ENCODE peak calls at places on chromosomes 2 and 18, in four cellular contexts. One of them, this sample, is unnamed.
A peak's percentile ranks its signal among the peaks of the same experiment; 100 is the strongest.

GRCh38 chr18:45588831-45589558 is 26.3 kb upstream of the SLC14A2 start:
- DNase-seq in HEK293T: no peak
- DNase-seq in HepG2: no peak
- DNase-seq in GM12878: no peak
- DNase-seq in this sample: no peak

GRCh38 chr2:138395565-138396306 is 105.8 kb upstream of the SPOPL start:
- DNase-seq in HEK293T: no peak
- DNase-seq in HepG2: no peak
- DNase-seq in GM12878: no peak
- DNase-seq in this sample: no peak

GRCh38 chr18:46541626-46542189 is 115.3 kb downstream of the LOXHD1 start:
- DNase-seq in HEK293T: no peak
- DNase-seq in HepG2: no peak
- DNase-seq in GM12878: no peak
- DNase-seq in this sample: no peak

GRCh38 chr2:99593692-99594427 is 104.0 kb upstream of the REV1 start:
- DNase-seq in HEK293T: no peak
- DNase-seq in HepG2: no peak
- DNase-seq in GM12878: no peak
- DNase-seq in this sample: no peak

GRCh38 chr2:239910851-239911629 is 114.1 kb downstream of the NDUFA10 start:
- DNase-seq in HEK293T: no peak
- DNase-seq in HepG2: no peak
- DNase-seq in GM12878: no peak
- DNase-seq in this sample: no peak

GRCh38 chr18:48993586-48993985 is 42.8 kb upstream of the SMAD7 start:
- DNase-seq in HEK293T: no peak
- DNase-seq in HepG2: no peak
- DNase-seq in GM12878: no peak
- DNase-seq in this sample: no peak

GRCh38 chr2:157894694-157895450 is 18.7 kb upstream of the ACVR1 start:
- DNase-seq in HEK293T: peak; percentile 18
- DNase-seq in HepG2: no peak
- DNase-seq in GM12878: no peak
- DNase-seq in this sample: no peak

GRCh38 chr2:35510641-35511040 is 844.9 kb upstream of the CRIM1 start:
- DNase-seq in HEK293T: no peak
- DNase-seq in HepG2: no peak
- DNase-seq in GM12878: no peak
- DNase-seq in this sample: no peak

GRCh38 chr2:102708847-102709559 is 52.8 kb upstream of the TMEM182 start:
- DNase-seq in HEK293T: peak; percentile 12
- DNase-seq in HepG2: peak; percentile 80
- DNase-seq in GM12878: no peak
- DNase-seq in this sample: no peak

GRCh38 chr2:3495956-3496355 is 23.4 kb downstream of the ADI1 start:
- DNase-seq in HEK293T: no peak
- DNase-seq in HepG2: no peak
- DNase-seq in GM12878: no peak
- DNase-seq in this sample: no peak

GRCh38 chr2:46010925-46011490 is 286.2 kb upstream of the EPAS1 start:
- DNase-seq in HEK293T: peak; percentile 23
- DNase-seq in HepG2: peak; percentile 47
- DNase-seq in GM12878: no peak
- DNase-seq in this sample: no peak

GRCh38 chr2:220198911-220199310 is 571.5 kb downstream of the SLC4A3 start:
- DNase-seq in HEK293T: no peak
- DNase-seq in HepG2: no peak
- DNase-seq in GM12878: no peak
- DNase-seq in this sample: no peak

GRCh38 chr18:34947711-34948125 is 93.5 kb upstream of the MAPRE2 start:
- DNase-seq in HEK293T: no peak
- DNase-seq in HepG2: peak; percentile 66
- DNase-seq in GM12878: no peak
- DNase-seq in this sample: no peak

GRCh38 chr18:35605686-35606417 is 24.3 kb downstream of the GALNT1 start:
- DNase-seq in HEK293T: no peak
- DNase-seq in HepG2: no peak
- DNase-seq in GM12878: no peak
- DNase-seq in this sample: no peak

GRCh38 chr2:50769416-50769815 is 262.5 kb downstream of the NRXN1 start:
- DNase-seq in HEK293T: no peak
- DNase-seq in HepG2: no peak
- DNase-seq in GM12878: no peak
- DNase-seq in this sample: no peak

GRCh38 chr2:50529600-50530218 is 502.2 kb downstream of the NRXN1 start:
- DNase-seq in HEK293T: peak; percentile 36
- DNase-seq in HepG2: peak; percentile 48
- DNase-seq in GM12878: no peak
- DNase-seq in this sample: peak; percentile 32

GRCh38 chr2:159661286-159661685 is 44.9 kb upstream of the BAZ2B start:
- DNase-seq in HEK293T: no peak
- DNase-seq in HepG2: no peak
- DNase-seq in GM12878: no peak
- DNase-seq in this sample: no peak

GRCh38 chr2:74328573-74328972 is 14.6 kb downstream of the SLC4A5 start:
- DNase-seq in HEK293T: no peak
- DNase-seq in HepG2: no peak
- DNase-seq in GM12878: no peak
- DNase-seq in this sample: no peak

GRCh38 chr2:96157649-96158553 is 12.7 kb upstream of the DUSP2 start:
- DNase-seq in HEK293T: no peak
- DNase-seq in HepG2: no peak
- DNase-seq in GM12878: peak; percentile 76
- DNase-seq in this sample: peak; percentile 87

GRCh38 chr2:201631041-201631440 is 12.3 kb downstream of the TMEM237 start:
- DNase-seq in HEK293T: no peak
- DNase-seq in HepG2: no peak
- DNase-seq in GM12878: no peak
- DNase-seq in this sample: no peak

GRCh38 chr2:9975805-9976447 is 24.4 kb downstream of the GRHL1 start:
- DNase-seq in HEK293T: no peak
- DNase-seq in HepG2: no peak
- DNase-seq in GM12878: no peak
- DNase-seq in this sample: peak; percentile 58

GRCh38 chr2:207674266-207674774 is 37.1 kb upstream of the CCNYL1 start:
- DNase-seq in HEK293T: no peak
- DNase-seq in HepG2: no peak
- DNase-seq in GM12878: no peak
- DNase-seq in this sample: no peak

DNA sequence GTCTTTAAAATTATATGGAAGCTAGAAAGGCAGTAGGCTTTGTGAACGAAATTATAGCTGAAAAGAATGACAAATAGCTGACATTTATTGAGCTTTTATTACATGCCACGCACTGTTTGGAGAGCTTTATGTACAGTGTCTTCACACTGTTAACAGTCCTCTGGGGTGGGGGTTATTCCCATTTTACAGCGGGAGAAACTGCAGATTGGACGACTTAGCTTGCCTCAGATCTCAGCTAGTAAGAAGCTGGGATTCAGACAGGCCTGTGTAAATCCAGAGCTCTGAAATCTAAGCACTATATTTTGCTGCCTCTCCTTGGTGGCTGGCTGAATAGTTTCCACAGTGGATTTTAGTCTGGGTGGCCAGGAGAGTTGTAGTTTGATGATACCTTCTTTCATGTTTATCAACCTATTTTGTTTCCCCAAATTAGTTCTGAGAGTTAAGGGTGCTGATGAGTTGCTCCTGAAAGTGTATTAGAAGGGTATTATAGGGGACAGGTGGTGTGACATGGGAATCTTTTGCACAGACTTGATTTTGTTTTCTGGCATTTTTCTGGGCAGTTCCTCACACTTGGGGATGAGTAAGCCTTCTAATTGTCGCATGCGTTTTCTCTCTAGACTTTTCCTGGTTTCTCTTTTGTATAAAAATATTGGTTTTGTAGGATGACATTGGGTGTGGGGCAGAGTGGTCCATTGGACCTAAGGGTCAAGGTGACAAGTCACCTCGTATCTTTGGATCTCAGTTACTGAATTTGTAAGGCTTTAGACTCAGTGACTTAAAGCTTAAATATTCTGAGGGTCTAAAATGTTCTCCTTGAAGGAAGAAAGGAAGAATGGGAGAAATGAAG is 1.5 kb downstream of the ACSL3 start:
- DNase-seq in HEK293T: no peak
- DNase-seq in HepG2: no peak
- DNase-seq in GM12878: no peak
- DNase-seq in this sample: no peak
- TF ChIP-seq FOXK2 in HEK293T: no peak
- TF ChIP-seq FOXK2 in HepG2: no peak
- TF ChIP-seq FOXK2 in GM12878: no peak
- TF ChIP-seq FOXK2 in this sample: no peak

GRCh38 chr2:221346411-221346810 is 225.7 kb downstream of the EPHA4 start:
- DNase-seq in HEK293T: no peak
- DNase-seq in HepG2: no peak
- DNase-seq in GM12878: no peak
- DNase-seq in this sample: no peak
- TF ChIP-seq FOXK2 in HEK293T: no peak
- TF ChIP-seq FOXK2 in HepG2: no peak
- TF ChIP-seq FOXK2 in GM12878: no peak
- TF ChIP-seq FOXK2 in this sample: no peak

GRCh38 chr18:13234528-13234795 is 15.9 kb downstream of the LDLRAD4 start:
- DNase-seq in HEK293T: no peak
- DNase-seq in HepG2: no peak
- DNase-seq in GM12878: no peak
- DNase-seq in this sample: no peak

GRCh38 chr18:13235326-13235937 is 16.9 kb downstream of the LDLRAD4 start:
- DNase-seq in HEK293T: no peak
- DNase-seq in HepG2: no peak
- DNase-seq in GM12878: no peak
- DNase-seq in this sample: no peak

GRCh38 chr18:13237073-13237472 is 18.5 kb downstream of the LDLRAD4 start:
- DNase-seq in HEK293T: no peak
- DNase-seq in HepG2: no peak
- DNase-seq in GM12878: no peak
- DNase-seq in this sample: no peak

GRCh38 chr18:13236411-13236810 is 17.9 kb downstream of the LDLRAD4 start:
- DNase-seq in HEK293T: no peak
- DNase-seq in HepG2: no peak
- DNase-seq in GM12878: no peak
- DNase-seq in this sample: no peak

GRCh38 chr18:13235981-13236380 is 17.4 kb downstream of the LDLRAD4 start:
- DNase-seq in HEK293T: no peak
- DNase-seq in HepG2: no peak
- DNase-seq in GM12878: no peak
- DNase-seq in this sample: no peak
- TF ChIP-seq FOXK2 in HEK293T: no peak
- TF ChIP-seq FOXK2 in HepG2: no peak
- TF ChIP-seq FOXK2 in GM12878: no peak
- TF ChIP-seq FOXK2 in this sample: no peak

GRCh38 chr2:133107436-133107835 is 437.4 kb upstream of the LYPD1 start:
- DNase-seq in HEK293T: no peak
- DNase-seq in HepG2: no peak
- DNase-seq in GM12878: no peak
- DNase-seq in this sample: no peak

GRCh38 chr2:133110201-133110600 is 440.2 kb upstream of the LYPD1 start:
- DNase-seq in HEK293T: no peak
- DNase-seq in HepG2: no peak
- DNase-seq in GM12878: no peak
- DNase-seq in this sample: no peak

GRCh38 chr2:133109772-133110171 is 439.8 kb upstream of the LYPD1 start:
- DNase-seq in HEK293T: no peak
- DNase-seq in HepG2: no peak
- DNase-seq in GM12878: no peak
- DNase-seq in this sample: no peak
- TF ChIP-seq FOXK2 in HEK293T: no peak
- TF ChIP-seq FOXK2 in HepG2: no peak
- TF ChIP-seq FOXK2 in GM12878: no peak
- TF ChIP-seq FOXK2 in this sample: no peak

GRCh38 chr2:154697422-154698237 is 865 bp upstream of the KCNJ3 start:
- DNase-seq in HEK293T: peak; percentile 60
- DNase-seq in HepG2: no peak
- DNase-seq in GM12878: no peak
- DNase-seq in this sample: no peak

GRCh38 chr2:154698238-154698788 is at the start of gene KCNJ3:
- DNase-seq in HEK293T: no peak
- DNase-seq in HepG2: no peak
- DNase-seq in GM12878: no peak
- DNase-seq in this sample: no peak

GRCh38 chr2:154699560-154699901 is 1.0 kb downstream of the KCNJ3 start:
- DNase-seq in HEK293T: no peak
- DNase-seq in HepG2: no peak
- DNase-seq in GM12878: no peak
- DNase-seq in this sample: no peak

GRCh38 chr2:154700142-154700541 is 1.6 kb downstream of the KCNJ3 start:
- DNase-seq in HEK293T: no peak
- DNase-seq in HepG2: no peak
- DNase-seq in GM12878: no peak
- DNase-seq in this sample: no peak

DNA sequence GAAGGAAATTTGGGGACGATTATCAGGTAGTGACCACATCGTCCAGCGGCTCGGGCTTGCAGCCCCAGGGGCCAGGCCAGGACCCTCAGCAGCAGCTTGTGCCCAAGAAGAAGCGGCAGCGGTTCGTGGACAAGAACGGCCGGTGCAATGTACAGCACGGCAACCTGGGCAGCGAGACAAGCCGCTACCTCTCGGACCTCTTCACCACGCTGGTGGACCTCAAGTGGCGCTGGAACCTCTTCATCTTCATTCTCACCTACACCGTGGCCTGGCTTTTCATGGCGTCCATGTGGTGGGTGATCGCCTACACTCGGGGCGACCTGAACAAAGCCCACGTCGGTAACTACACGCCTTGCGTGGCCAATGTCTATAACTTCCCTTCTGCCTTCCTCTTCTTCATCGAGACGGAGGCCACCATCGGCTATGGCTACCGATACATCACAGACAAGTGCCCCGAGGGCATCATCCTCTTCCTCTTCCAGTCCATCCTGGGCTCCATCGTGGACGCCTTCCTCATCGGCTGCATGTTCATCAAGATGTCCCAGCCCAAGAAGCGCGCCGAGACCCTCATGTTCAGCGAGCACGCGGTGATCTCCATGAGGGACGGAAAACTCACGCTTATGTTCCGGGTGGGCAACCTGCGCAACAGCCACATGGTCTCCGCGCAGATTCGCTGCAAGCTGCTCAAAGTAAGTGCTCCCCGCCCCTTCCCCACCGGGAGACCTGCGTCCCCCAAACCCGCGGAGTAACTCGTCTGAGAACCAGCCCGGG is 479 bp downstream of the KCNJ3 start:
- DNase-seq in HEK293T: no peak
- DNase-seq in HepG2: no peak
- DNase-seq in GM12878: no peak
- DNase-seq in this sample: no peak
- TF ChIP-seq FOXK2 in HEK293T: no peak
- TF ChIP-seq FOXK2 in HepG2: no peak
- TF ChIP-seq FOXK2 in GM12878: no peak
- TF ChIP-seq FOXK2 in this sample: no peak

DNA sequence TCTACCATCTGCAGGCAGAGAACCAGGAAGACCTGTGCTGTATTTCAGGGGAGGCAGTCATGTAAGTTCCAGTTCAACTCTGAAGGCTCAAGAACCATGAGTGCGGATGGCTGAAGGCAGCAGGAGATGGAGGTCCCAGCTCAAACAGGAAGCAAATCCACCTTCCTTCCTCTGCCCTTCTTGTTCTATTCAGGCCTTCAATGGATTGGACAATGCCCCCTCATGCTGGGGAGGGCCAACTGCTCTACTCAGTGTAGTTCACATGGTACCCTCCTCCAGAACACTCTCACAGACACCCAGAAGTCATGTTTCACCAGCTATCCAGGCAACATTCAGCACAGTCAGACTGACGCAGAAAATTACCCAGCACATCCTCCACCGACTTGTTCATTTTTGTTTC is 39.1 kb upstream of the RAB31 start:
- DNase-seq in HEK293T: no peak
- DNase-seq in HepG2: no peak
- DNase-seq in GM12878: no peak
- DNase-seq in this sample: no peak
- TF ChIP-seq FOXK2 in HEK293T: no peak
- TF ChIP-seq FOXK2 in HepG2: no peak
- TF ChIP-seq FOXK2 in GM12878: no peak
- TF ChIP-seq FOXK2 in this sample: no peak

This sample was measured in K562.